ENCODE peak calls at places on chromosome 12, in six cellular contexts. N is anterior cingulate cortex, D is T-helper 2 cell, L is ELR, Y is OCI-LY7, V is left lung. T is an unnamed sample.

GRCh38 chr12:55829967-55830600 is 697 bp upstream of the DNAJC14 start:
- DNase-seq in Y (peak), L (no peak), D (no peak), N (peak), V (peak), T (peak)

GRCh38 chr12:15407025-15407424 is 84.7 kb downstream of the PTPRO start:
- DNase-seq in V (no peak), D (no peak), Y (no peak), L (no peak), N (no peak), T (no peak)

GRCh38 chr12:93137656-93138612 is 208.8 kb upstream of the EEA1 start:
- DNase-seq in D (no peak), V (no peak), N (no peak), Y (no peak), L (peak), T (no peak)

GRCh38 chr12:38502016-38502415 is 185.4 kb downstream of the ALG10B start:
- DNase-seq in L (no peak), Y (no peak), N (no peak), D (no peak), V (no peak), T (no peak)

GRCh38 chr12:110689002-110689600 is at the start of gene HVCN1:
- DNase-seq in N (no peak), Y (peak), D (peak), V (peak), L (peak), T (no peak)

GRCh38 chr12:94180558-94181296 is 32.4 kb downstream of the PLXNC1 start:
- DNase-seq in Y (no peak), V (no peak), L (no peak), N (no peak), D (no peak), T (no peak)

GRCh38 chr12:76586764-76587395 is 27.3 kb upstream of the OSBPL8 start:
- DNase-seq in D (no peak), L (peak), N (no peak), V (no peak), Y (peak), T (no peak)

GRCh38 chr12:26233620-26234019 is 38.2 kb downstream of the SSPN start:
- DNase-seq in V (no peak), D (no peak), N (peak), Y (no peak), L (peak), T (peak)

GRCh38 chr12:67710582-67710981 is 62.0 kb downstream of the DYRK2 start:
- DNase-seq in N (no peak), D (no peak), Y (no peak), L (peak), V (no peak), T (peak)

T was measured in dorsolateral prefrontal cortex.